ENCODE peak calls at places on chromosomes 13 and 19, in four cellular contexts. K, Q, I and X are unnamed samples.

GRCh38 chr13:40676007-40676406 is 9.6 kb upstream of the FOXO1 start:
- DNase-seq in I (no peak), K (no peak), Q (no peak), X (no peak)

GRCh38 chr19:4694211-4694987 is 24.3 kb upstream of the MYDGF start:
- DNase-seq in K (no peak), I (no peak), Q (peak), X (peak)

GRCh38 chr13:113887700-113888201 is 23.9 kb upstream of the GAS6 start:
- DNase-seq in K (no peak), Q (no peak), I (no peak), X (no peak)

GRCh38 chr19:4633140-4633967 is 6.0 kb upstream of the TNFAIP8L1 start:
- DNase-seq in I (no peak), K (peak), Q (no peak), X (peak)

GRCh38 chr19:23404676-23405075 is 9.4 kb upstream of the ZNF91 start:
- DNase-seq in Q (no peak), I (no peak), K (no peak), X (no peak)

GRCh38 chr19:33809960-33810359 is 13.3 kb downstream of the KCTD15 start:
- DNase-seq in Q (no peak), I (no peak), K (no peak), X (peak)

GRCh38 chr13:48334534-48335127 is 31.1 kb downstream of the RB1 start:
- DNase-seq in K (no peak), Q (no peak), I (no peak), X (no peak)

GRCh38 chr19:10575011-10575716 is 6.4 kb upstream of the CDKN2D start:
- DNase-seq in I (no peak), Q (no peak), K (no peak), X (no peak)

GRCh38 chr13:94620286-94620896 is 18.7 kb downstream of the GPR180 start:
- DNase-seq in K (peak), Q (no peak), I (peak), X (no peak)

GRCh38 chr13:110478405-110479214 is 82.9 kb downstream of the RAB20 start:
- DNase-seq in K (no peak), Q (no peak), I (no peak), X (no peak)

GRCh38 chr13:111528513-111528912 is 208.1 kb downstream of the TEX29 start:
- DNase-seq in K (no peak), I (no peak), Q (no peak), X (no peak)

GRCh38 chr19:52034051-52034728 is 6.0 kb upstream of the ZNF614 start:
- DNase-seq in I (no peak), Q (no peak), K (no peak), X (no peak)

GRCh38 chr19:18504886-18505610 is 16.8 kb downstream of the ELL start:
- DNase-seq in K (no peak), Q (no peak), I (no peak), X (no peak)

GRCh38 chr19:843180-843835 is 2.5 kb downstream of the PRTN3 start:
- DNase-seq in K (no peak), Q (no peak), I (no peak), X (no peak)

GRCh38 chr13:24892844-24893243 is 128.9 kb downstream of the RNF17 start:
- DNase-seq in Q (no peak), I (no peak), K (no peak), X (no peak)

GRCh38 chr13:101917475-101917810 is 465.0 kb downstream of the ITGBL1 start:
- DNase-seq in K (no peak), I (no peak), Q (no peak), X (no peak)